ENCODE peak calls at places on chromosomes 7 and 10, in seven cellular contexts. One of them, this sample, is unnamed.

GRCh38 chr7:88200793-88201192 is 19.0 kb downstream of the SRI start:
- DNase-seq in SK-N-DZ: no peak
- DNase-seq in coronary artery: no peak
- DNase-seq in cardiac muscle cell: no peak
- DNase-seq in nucleus accumbens: no peak
- DNase-seq in stimulated activated CD8-positive, alpha-beta memory T cell treated with anti-CD3 and anti-CD28 coated beads, Interleukin-7, amount 100 ng/mL, for 24 hours: no peak
- DNase-seq in activated CD4-positive, alpha-beta T cell treated with anti-CD3 and anti-CD28 coated beads, Interleukin-2, amount 50 U/mL, for 48 hours: no peak
- DNase-seq in this sample: peak

GRCh38 chr10:132685921-132686680 is 99.8 kb downstream of the NKX6-2 start:
- DNase-seq in SK-N-DZ: no peak
- DNase-seq in stimulated activated CD8-positive, alpha-beta memory T cell treated with anti-CD3 and anti-CD28 coated beads, Interleukin-7, amount 100 ng/mL, for 24 hours: no peak
- DNase-seq in activated CD4-positive, alpha-beta T cell treated with anti-CD3 and anti-CD28 coated beads, Interleukin-2, amount 50 U/mL, for 48 hours: no peak
- DNase-seq in coronary artery: peak
- DNase-seq in cardiac muscle cell: no peak
- DNase-seq in nucleus accumbens: no peak
- DNase-seq in this sample: no peak

GRCh38 chr10:93461807-93462178 is 20.3 kb downstream of the MYOF start:
- DNase-seq in activated CD4-positive, alpha-beta T cell treated with anti-CD3 and anti-CD28 coated beads, Interleukin-2, amount 50 U/mL, for 48 hours: no peak
- DNase-seq in nucleus accumbens: no peak
- DNase-seq in coronary artery: no peak
- DNase-seq in stimulated activated CD8-positive, alpha-beta memory T cell treated with anti-CD3 and anti-CD28 coated beads, Interleukin-7, amount 100 ng/mL, for 24 hours: no peak
- DNase-seq in SK-N-DZ: no peak
- DNase-seq in cardiac muscle cell: peak
- DNase-seq in this sample: no peak

GRCh38 chr10:95530021-95530420 is 31.1 kb downstream of the SORBS1 start:
- DNase-seq in nucleus accumbens: no peak
- DNase-seq in SK-N-DZ: no peak
- DNase-seq in coronary artery: no peak
- DNase-seq in stimulated activated CD8-positive, alpha-beta memory T cell treated with anti-CD3 and anti-CD28 coated beads, Interleukin-7, amount 100 ng/mL, for 24 hours: no peak
- DNase-seq in cardiac muscle cell: no peak
- DNase-seq in activated CD4-positive, alpha-beta T cell treated with anti-CD3 and anti-CD28 coated beads, Interleukin-2, amount 50 U/mL, for 48 hours: no peak
- DNase-seq in this sample: no peak

GRCh38 chr7:1966631-1967200 is 266.0 kb downstream of the MAD1L1 start:
- DNase-seq in cardiac muscle cell: no peak
- DNase-seq in nucleus accumbens: no peak
- DNase-seq in activated CD4-positive, alpha-beta T cell treated with anti-CD3 and anti-CD28 coated beads, Interleukin-2, amount 50 U/mL, for 48 hours: no peak
- DNase-seq in coronary artery: no peak
- DNase-seq in SK-N-DZ: no peak
- DNase-seq in stimulated activated CD8-positive, alpha-beta memory T cell treated with anti-CD3 and anti-CD28 coated beads, Interleukin-7, amount 100 ng/mL, for 24 hours: no peak
- DNase-seq in this sample: peak

GRCh38 chr7:33447980-33448379 is 318.6 kb downstream of the BBS9 start:
- DNase-seq in activated CD4-positive, alpha-beta T cell treated with anti-CD3 and anti-CD28 coated beads, Interleukin-2, amount 50 U/mL, for 48 hours: no peak
- DNase-seq in SK-N-DZ: no peak
- DNase-seq in stimulated activated CD8-positive, alpha-beta memory T cell treated with anti-CD3 and anti-CD28 coated beads, Interleukin-7, amount 100 ng/mL, for 24 hours: no peak
- DNase-seq in nucleus accumbens: peak
- DNase-seq in coronary artery: no peak
- DNase-seq in cardiac muscle cell: peak
- DNase-seq in this sample: no peak

GRCh38 chr7:92685146-92686042 is 95.2 kb upstream of the FAM133B start:
- DNase-seq in cardiac muscle cell: no peak
- DNase-seq in coronary artery: no peak
- DNase-seq in SK-N-DZ: no peak
- DNase-seq in stimulated activated CD8-positive, alpha-beta memory T cell treated with anti-CD3 and anti-CD28 coated beads, Interleukin-7, amount 100 ng/mL, for 24 hours: peak
- DNase-seq in nucleus accumbens: no peak
- DNase-seq in activated CD4-positive, alpha-beta T cell treated with anti-CD3 and anti-CD28 coated beads, Interleukin-2, amount 50 U/mL, for 48 hours: peak
- DNase-seq in this sample: no peak

GRCh38 chr10:124291009-124291671 is 127.6 kb downstream of the OAT start:
- DNase-seq in nucleus accumbens: no peak
- DNase-seq in cardiac muscle cell: peak
- DNase-seq in coronary artery: peak
- DNase-seq in activated CD4-positive, alpha-beta T cell treated with anti-CD3 and anti-CD28 coated beads, Interleukin-2, amount 50 U/mL, for 48 hours: no peak
- DNase-seq in stimulated activated CD8-positive, alpha-beta memory T cell treated with anti-CD3 and anti-CD28 coated beads, Interleukin-7, amount 100 ng/mL, for 24 hours: no peak
- DNase-seq in SK-N-DZ: no peak
- DNase-seq in this sample: no peak

GRCh38 chr7:40850017-40850416 is 715.2 kb downstream of the SUGCT start:
- DNase-seq in coronary artery: no peak
- DNase-seq in activated CD4-positive, alpha-beta T cell treated with anti-CD3 and anti-CD28 coated beads, Interleukin-2, amount 50 U/mL, for 48 hours: no peak
- DNase-seq in SK-N-DZ: no peak
- DNase-seq in cardiac muscle cell: no peak
- DNase-seq in stimulated activated CD8-positive, alpha-beta memory T cell treated with anti-CD3 and anti-CD28 coated beads, Interleukin-7, amount 100 ng/mL, for 24 hours: no peak
- DNase-seq in nucleus accumbens: no peak
- DNase-seq in this sample: no peak

GRCh38 chr10:13016413-13016812 is 14.9 kb upstream of the CCDC3 start:
- DNase-seq in nucleus accumbens: no peak
- DNase-seq in activated CD4-positive, alpha-beta T cell treated with anti-CD3 and anti-CD28 coated beads, Interleukin-2, amount 50 U/mL, for 48 hours: no peak
- DNase-seq in cardiac muscle cell: peak
- DNase-seq in coronary artery: no peak
- DNase-seq in SK-N-DZ: no peak
- DNase-seq in stimulated activated CD8-positive, alpha-beta memory T cell treated with anti-CD3 and anti-CD28 coated beads, Interleukin-7, amount 100 ng/mL, for 24 hours: no peak
- DNase-seq in this sample: no peak

GRCh38 chr7:77425151-77426051 is 9.3 kb upstream of the GSAP start:
- DNase-seq in SK-N-DZ: peak
- DNase-seq in activated CD4-positive, alpha-beta T cell treated with anti-CD3 and anti-CD28 coated beads, Interleukin-2, amount 50 U/mL, for 48 hours: no peak
- DNase-seq in nucleus accumbens: no peak
- DNase-seq in cardiac muscle cell: peak
- DNase-seq in coronary artery: no peak
- DNase-seq in stimulated activated CD8-positive, alpha-beta memory T cell treated with anti-CD3 and anti-CD28 coated beads, Interleukin-7, amount 100 ng/mL, for 24 hours: no peak
- DNase-seq in this sample: peak

GRCh38 chr10:51010977-51011376 is 63.3 kb upstream of the PRKG1 start:
- DNase-seq in nucleus accumbens: no peak
- DNase-seq in cardiac muscle cell: peak
- DNase-seq in activated CD4-positive, alpha-beta T cell treated with anti-CD3 and anti-CD28 coated beads, Interleukin-2, amount 50 U/mL, for 48 hours: no peak
- DNase-seq in coronary artery: no peak
- DNase-seq in SK-N-DZ: peak
- DNase-seq in stimulated activated CD8-positive, alpha-beta memory T cell treated with anti-CD3 and anti-CD28 coated beads, Interleukin-7, amount 100 ng/mL, for 24 hours: no peak
- DNase-seq in this sample: peak

GRCh38 chr10:84634636-84635035 is 306.2 kb downstream of the CCSER2 start:
- DNase-seq in nucleus accumbens: no peak
- DNase-seq in cardiac muscle cell: no peak
- DNase-seq in activated CD4-positive, alpha-beta T cell treated with anti-CD3 and anti-CD28 coated beads, Interleukin-2, amount 50 U/mL, for 48 hours: no peak
- DNase-seq in SK-N-DZ: no peak
- DNase-seq in stimulated activated CD8-positive, alpha-beta memory T cell treated with anti-CD3 and anti-CD28 coated beads, Interleukin-7, amount 100 ng/mL, for 24 hours: no peak
- DNase-seq in coronary artery: no peak
- DNase-seq in this sample: peak

GRCh38 chr10:13707156-13707881 is 120.6 kb downstream of the PRPF18 start:
- DNase-seq in SK-N-DZ: no peak
- DNase-seq in nucleus accumbens: peak
- DNase-seq in stimulated activated CD8-positive, alpha-beta memory T cell treated with anti-CD3 and anti-CD28 coated beads, Interleukin-7, amount 100 ng/mL, for 24 hours: no peak
- DNase-seq in cardiac muscle cell: peak
- DNase-seq in coronary artery: peak
- DNase-seq in activated CD4-positive, alpha-beta T cell treated with anti-CD3 and anti-CD28 coated beads, Interleukin-2, amount 50 U/mL, for 48 hours: peak
- DNase-seq in this sample: no peak

GRCh38 chr10:3622845-3623621 is 162.0 kb downstream of the KLF6 start:
- DNase-seq in SK-N-DZ: no peak
- DNase-seq in activated CD4-positive, alpha-beta T cell treated with anti-CD3 and anti-CD28 coated beads, Interleukin-2, amount 50 U/mL, for 48 hours: peak
- DNase-seq in nucleus accumbens: no peak
- DNase-seq in cardiac muscle cell: peak
- DNase-seq in stimulated activated CD8-positive, alpha-beta memory T cell treated with anti-CD3 and anti-CD28 coated beads, Interleukin-7, amount 100 ng/mL, for 24 hours: no peak
- DNase-seq in coronary artery: no peak
- DNase-seq in this sample: peak

GRCh38 chr10:31359979-31360378 is 41.0 kb downstream of the ZEB1 start:
- DNase-seq in SK-N-DZ: no peak
- DNase-seq in activated CD4-positive, alpha-beta T cell treated with anti-CD3 and anti-CD28 coated beads, Interleukin-2, amount 50 U/mL, for 48 hours: no peak
- DNase-seq in stimulated activated CD8-positive, alpha-beta memory T cell treated with anti-CD3 and anti-CD28 coated beads, Interleukin-7, amount 100 ng/mL, for 24 hours: no peak
- DNase-seq in cardiac muscle cell: no peak
- DNase-seq in nucleus accumbens: no peak
- DNase-seq in coronary artery: no peak
- DNase-seq in this sample: peak

GRCh38 chr7:29308424-29308823 is 113.8 kb downstream of the CHN2 start:
- DNase-seq in SK-N-DZ: no peak
- DNase-seq in nucleus accumbens: no peak
- DNase-seq in activated CD4-positive, alpha-beta T cell treated with anti-CD3 and anti-CD28 coated beads, Interleukin-2, amount 50 U/mL, for 48 hours: no peak
- DNase-seq in stimulated activated CD8-positive, alpha-beta memory T cell treated with anti-CD3 and anti-CD28 coated beads, Interleukin-7, amount 100 ng/mL, for 24 hours: no peak
- DNase-seq in cardiac muscle cell: no peak
- DNase-seq in coronary artery: no peak
- DNase-seq in this sample: no peak

This sample was measured in NCI-H82.